ENCODE peak calls at places on chromosome 1, in nine cellular contexts. P is fibroblast of lung, G is head of caudate nucleus, E is ovary, W is glomerular endothelial cell, M is SW 1271, V is endodermal cell, X is A549, Y is hypothalamus. O is an unnamed sample.

GRCh38 chr1:25030674-25031589 is 100.9 kb upstream of the RUNX3 start:
- DNase-seq in P (peak; percentile 54), G (no peak), E (no peak), W (no peak), M (no peak), V (no peak), X (no peak), Y (no peak), O (peak; percentile 64)

GRCh38 chr1:103514920-103515503 is 10.5 kb upstream of the RNPC3 start:
- DNase-seq in P (peak; percentile 46), G (peak; percentile 37), E (no peak), W (no peak), M (peak; percentile 38), V (no peak), X (peak; percentile 42), Y (no peak), O (no peak)

GRCh38 chr1:224533517-224533916 is 82.6 kb upstream of the CNIH3 start:
- DNase-seq in P (no peak), G (no peak), E (no peak), W (no peak), M (no peak), V (no peak), X (no peak), Y (no peak), O (no peak)

GRCh38 chr1:151718011-151718431 is 1.4 kb upstream of the CELF3 start:
- DNase-seq in P (no peak), G (no peak), E (no peak), W (no peak), M (no peak), V (no peak), X (no peak), Y (no peak), O (no peak)

GRCh38 chr1:21216835-21217811 is 40.4 kb upstream of the EIF4G3 start:
- DNase-seq in P (peak; percentile 26), G (peak; percentile 66), E (peak; percentile 53), W (no peak), M (peak; percentile 24), V (peak; percentile 90), X (peak; percentile 60), Y (no peak), O (peak; percentile 26)

GRCh38 chr1:224333309-224333926 is 3.4 kb upstream of the NVL start:
- DNase-seq in P (peak; percentile 46), G (peak; percentile 65), E (no peak), W (peak; percentile 41), M (peak; percentile 50), V (no peak), X (peak; percentile 71), Y (no peak), O (peak; percentile 22)

GRCh38 chr1:206674745-206675175 is 9.9 kb upstream of the MAPKAPK2 start:
- DNase-seq in P (peak; percentile 100), G (no peak), E (peak; percentile 82), W (no peak), M (no peak), V (no peak), X (peak; percentile 85), Y (no peak), O (no peak)

GRCh38 chr1:96756789-96757188 is 35.2 kb downstream of the PTBP2 start:
- DNase-seq in P (no peak), G (peak; percentile 17), E (no peak), W (no peak), M (peak; percentile 2), V (no peak), X (no peak), Y (no peak), O (no peak)

GRCh38 chr1:204711947-204712701 is 26.6 kb upstream of the LRRN2 start:
- DNase-seq in P (no peak), G (peak; percentile 68), E (no peak), W (no peak), M (no peak), V (peak; percentile 72), X (no peak), Y (no peak), O (no peak)

GRCh38 chr1:207981976-207982375 is 71.1 kb upstream of the CD34 start:
- DNase-seq in P (no peak), G (no peak), E (no peak), W (no peak), M (peak; percentile 5), V (peak; percentile 83), X (peak; percentile 42), Y (no peak), O (no peak)

GRCh38 chr1:93148001-93148400 is 32.2 kb downstream of the TMED5 start:
- DNase-seq in P (peak; percentile 11), G (no peak), E (no peak), W (no peak), M (no peak), V (no peak), X (no peak), Y (no peak), O (no peak)

GRCh38 chr1:45004281-45004920 is 6.7 kb downstream of the HECTD3 start:
- DNase-seq in P (no peak), G (no peak), E (no peak), W (no peak), M (no peak), V (no peak), X (no peak), Y (no peak), O (no peak)

GRCh38 chr1:94865369-94865768 is 45.2 kb downstream of the SLC44A3 start:
- DNase-seq in P (peak; percentile 87), G (peak; percentile 40), E (no peak), W (no peak), M (no peak), V (no peak), X (no peak), Y (no peak), O (no peak)

GRCh38 chr1:154866995-154867795 is 2.9 kb downstream of the KCNN3 start:
- DNase-seq in P (peak; percentile 82), G (peak; percentile 64), E (peak; percentile 30), W (no peak), M (peak; percentile 36), V (peak; percentile 78), X (no peak), Y (peak; percentile 59), O (no peak)

GRCh38 chr1:173573596-173573995 is 29.3 kb downstream of the SLC9C2 start:
- DNase-seq in P (peak; percentile 4), G (no peak), E (no peak), W (no peak), M (no peak), V (no peak), X (peak; percentile 48), Y (no peak), O (no peak)

GRCh38 chr1:237042467-237042891 is 495 bp downstream of the RYR2 start:
- DNase-seq in P (peak; percentile 1), G (no peak), E (peak; percentile 37), W (no peak), M (no peak), V (peak; percentile 69), X (no peak), Y (no peak), O (no peak)

GRCh38 chr1:201270616-201271390 is 12.5 kb upstream of the PKP1 start:
- DNase-seq in P (no peak), G (no peak), E (no peak), W (no peak), M (no peak), V (peak; percentile 20), X (no peak), Y (no peak), O (no peak)

GRCh38 chr1:53643061-53643880 is 95.7 kb downstream of the GLIS1 start:
- DNase-seq in P (no peak), G (no peak), E (no peak), W (no peak), M (no peak), V (peak; percentile 50), X (no peak), Y (no peak), O (no peak)

GRCh38 chr1:20616468-20617156 is 16.6 kb upstream of the PINK1 start:
- DNase-seq in P (peak; percentile 20), G (no peak), E (no peak), W (no peak), M (no peak), V (no peak), X (no peak), Y (no peak), O (no peak)

GRCh38 chr1:29901618-29902017 is 665.3 kb downstream of the PTPRU start:
- DNase-seq in P (no peak), G (no peak), E (no peak), W (no peak), M (no peak), V (peak; percentile 77), X (no peak), Y (no peak), O (no peak)

GRCh38 chr1:237655778-237656177 is 234.9 kb downstream of the ZP4 start:
- DNase-seq in P (no peak), G (no peak), E (no peak), W (no peak), M (no peak), V (no peak), X (no peak), Y (no peak), O (no peak)

GRCh38 chr1:231040019-231040799 is at the start of gene FAM89A:
- DNase-seq in P (no peak), G (peak; percentile 69), E (peak; percentile 79), W (no peak), M (no peak), V (peak; percentile 85), X (peak; percentile 46), Y (no peak), O (peak; percentile 75)

GRCh38 chr1:246416261-246416660 is 90.8 kb downstream of the SMYD3 start:
- DNase-seq in P (peak; percentile 53), G (no peak), E (no peak), W (no peak), M (no peak), V (no peak), X (no peak), Y (no peak), O (no peak)

GRCh38 chr1:228795578-228795977 is 60.3 kb downstream of the RHOU start:
- DNase-seq in P (no peak), G (no peak), E (no peak), W (no peak), M (no peak), V (peak; percentile 45), X (no peak), Y (no peak), O (no peak)

GRCh38 chr1:84997667-84998600 is 1.0 kb upstream of the MCOLN2 start:
- DNase-seq in P (peak; percentile 14), G (peak; percentile 1), E (no peak), W (no peak), M (no peak), V (peak; percentile 77), X (no peak), Y (no peak), O (no peak)

GRCh38 chr1:56831874-56832693 is 12.9 kb upstream of the FYB2 start:
- DNase-seq in P (peak; percentile 98), G (peak; percentile 80), E (peak; percentile 72), W (peak; percentile 70), M (peak; percentile 55), V (peak; percentile 90), X (peak; percentile 58), Y (peak; percentile 3), O (peak; percentile 66)

GRCh38 chr1:10189659-10190058 is 20.7 kb upstream of the KIF1B start:
- DNase-seq in P (no peak), G (no peak), E (no peak), W (no peak), M (no peak), V (no peak), X (no peak), Y (no peak), O (no peak)

GRCh38 chr1:200194477-200194876 is 167.0 kb downstream of the NR5A2 start:
- DNase-seq in P (no peak), G (no peak), E (no peak), W (no peak), M (no peak), V (no peak), X (no peak), Y (no peak), O (no peak)

GRCh38 chr1:7346070-7346596 is 425.0 kb upstream of the VAMP3 start:
- DNase-seq in P (no peak), G (no peak), E (no peak), W (no peak), M (no peak), V (peak; percentile 60), X (no peak), Y (no peak), O (no peak)

GRCh38 chr1:93753766-93754763 is 72.4 kb upstream of the BCAR3 start:
- DNase-seq in P (peak; percentile 97), G (no peak), E (no peak), W (peak; percentile 60), M (peak; percentile 87), V (no peak), X (peak; percentile 84), Y (no peak), O (no peak)

GRCh38 chr1:67072749-67073148 is 18.8 kb upstream of the SLC35D1 start:
- DNase-seq in P (no peak), G (no peak), E (no peak), W (no peak), M (no peak), V (no peak), X (no peak), Y (no peak), O (no peak)

O was measured in CD8-positive, alpha-beta T cell.